ENCODE peak calls at places on chromosome 13, in five cellular contexts. One of them, this sample, is unnamed.

GRCh38 chr13:99265162-99265822 is 7.1 kb upstream of the GPR18 start:
- DNase-seq in AG04450: no peak
- DNase-seq in Peyer's patch: no peak
- DNase-seq in tibial nerve: no peak
- DNase-seq in caudate nucleus: no peak
- DNase-seq in this sample: no peak

GRCh38 chr13:26255717-26256277 is 1.9 kb downstream of the CDK8 start:
- DNase-seq in caudate nucleus: no peak
- DNase-seq in tibial nerve: no peak
- DNase-seq in Peyer's patch: no peak
- DNase-seq in AG04450: no peak
- DNase-seq in this sample: no peak

GRCh38 chr13:75830842-75831241 is 194.7 kb downstream of the LMO7 start:
- DNase-seq in tibial nerve: no peak
- DNase-seq in AG04450: no peak
- DNase-seq in caudate nucleus: no peak
- DNase-seq in Peyer's patch: no peak
- DNase-seq in this sample: no peak

GRCh38 chr13:86909318-86909717 is 761.9 kb upstream of the SLITRK5 start:
- DNase-seq in caudate nucleus: no peak
- DNase-seq in Peyer's patch: no peak
- DNase-seq in AG04450: no peak
- DNase-seq in tibial nerve: no peak
- DNase-seq in this sample: no peak

GRCh38 chr13:63190219-63190618 is 1774.6 kb upstream of the PCDH20 start:
- DNase-seq in tibial nerve: no peak
- DNase-seq in caudate nucleus: no peak
- DNase-seq in Peyer's patch: no peak
- DNase-seq in AG04450: no peak
- DNase-seq in this sample: no peak

GRCh38 chr13:98478134-98479129 is 98.5 kb downstream of the STK24 start:
- DNase-seq in tibial nerve: no peak
- DNase-seq in Peyer's patch: peak; percentile 54
- DNase-seq in caudate nucleus: no peak
- DNase-seq in AG04450: no peak
- DNase-seq in this sample: no peak

GRCh38 chr13:40153516-40153915 is 498.1 kb downstream of the COG6 start:
- DNase-seq in Peyer's patch: peak; percentile 28
- DNase-seq in tibial nerve: no peak
- DNase-seq in AG04450: no peak
- DNase-seq in caudate nucleus: no peak
- DNase-seq in this sample: no peak

GRCh38 chr13:87536899-87537298 is 134.3 kb upstream of the SLITRK5 start:
- DNase-seq in caudate nucleus: no peak
- DNase-seq in AG04450: no peak
- DNase-seq in tibial nerve: no peak
- DNase-seq in Peyer's patch: no peak
- DNase-seq in this sample: no peak

GRCh38 chr13:102770435-102770834 is 3.2 kb downstream of the TEX30 start:
- DNase-seq in AG04450: no peak
- DNase-seq in Peyer's patch: no peak
- DNase-seq in tibial nerve: no peak
- DNase-seq in caudate nucleus: no peak
- DNase-seq in this sample: no peak

GRCh38 chr13:73833331-73834070 is 300.7 kb downstream of the KLF12 start:
- DNase-seq in tibial nerve: no peak
- DNase-seq in caudate nucleus: no peak
- DNase-seq in Peyer's patch: no peak
- DNase-seq in AG04450: peak; percentile 29
- DNase-seq in this sample: no peak

GRCh38 chr13:113860579-113861432 is 3.1 kb downstream of the GAS6 start:
- DNase-seq in caudate nucleus: no peak
- DNase-seq in tibial nerve: no peak
- DNase-seq in Peyer's patch: no peak
- DNase-seq in AG04450: no peak
- DNase-seq in this sample: no peak

GRCh38 chr13:103282571-103283450 is 216.6 kb upstream of the SLC10A2 start:
- DNase-seq in caudate nucleus: no peak
- DNase-seq in AG04450: peak; percentile 27
- DNase-seq in tibial nerve: no peak
- DNase-seq in Peyer's patch: no peak
- DNase-seq in this sample: no peak

GRCh38 chr13:111494641-111495040 is 174.2 kb downstream of the TEX29 start:
- DNase-seq in AG04450: no peak
- DNase-seq in Peyer's patch: no peak
- DNase-seq in caudate nucleus: no peak
- DNase-seq in tibial nerve: no peak
- DNase-seq in this sample: no peak

GRCh38 chr13:114071991-114072390 is 60.4 kb downstream of the RASA3 start:
- DNase-seq in tibial nerve: peak; percentile 11
- DNase-seq in AG04450: no peak
- DNase-seq in Peyer's patch: no peak
- DNase-seq in caudate nucleus: no peak
- DNase-seq in this sample: no peak

GRCh38 chr13:110648155-110648819 is 32.9 kb downstream of the NAXD start:
- DNase-seq in Peyer's patch: no peak
- DNase-seq in tibial nerve: no peak
- DNase-seq in AG04450: no peak
- DNase-seq in caudate nucleus: no peak
- DNase-seq in this sample: no peak

GRCh38 chr13:97344250-97345175 is 89.5 kb upstream of the RAP2A start:
- DNase-seq in caudate nucleus: peak; percentile 16
- DNase-seq in tibial nerve: peak; percentile 24
- DNase-seq in Peyer's patch: no peak
- DNase-seq in AG04450: no peak
- DNase-seq in this sample: peak; percentile 24

GRCh38 chr13:112715715-112716460 is 26.1 kb downstream of the ATP11A start:
- DNase-seq in Peyer's patch: no peak
- DNase-seq in tibial nerve: no peak
- DNase-seq in AG04450: no peak
- DNase-seq in caudate nucleus: no peak
- DNase-seq in this sample: no peak

GRCh38 chr13:109344552-109345157 is 441.7 kb downstream of the IRS2 start:
- DNase-seq in tibial nerve: no peak
- DNase-seq in Peyer's patch: no peak
- DNase-seq in caudate nucleus: no peak
- DNase-seq in AG04450: no peak
- DNase-seq in this sample: no peak

GRCh38 chr13:113357529-113357928 is 6.4 kb downstream of the GRTP1 start:
- DNase-seq in caudate nucleus: no peak
- DNase-seq in tibial nerve: no peak
- DNase-seq in AG04450: peak; percentile 36
- DNase-seq in Peyer's patch: no peak
- DNase-seq in this sample: no peak

GRCh38 chr13:19089315-19089714 is 92.3 kb downstream of the TUBA3C start:
- DNase-seq in tibial nerve: no peak
- DNase-seq in caudate nucleus: no peak
- DNase-seq in Peyer's patch: no peak
- DNase-seq in AG04450: no peak
- DNase-seq in this sample: no peak

GRCh38 chr13:53137777-53138176 is 109.2 kb downstream of the OLFM4 start:
- DNase-seq in AG04450: peak; percentile 66
- DNase-seq in Peyer's patch: no peak
- DNase-seq in caudate nucleus: no peak
- DNase-seq in tibial nerve: peak; percentile 28
- DNase-seq in this sample: no peak

GRCh38 chr13:39607876-39608275 is 4.9 kb upstream of the LHFPL6 start:
- DNase-seq in AG04450: no peak
- DNase-seq in caudate nucleus: no peak
- DNase-seq in tibial nerve: no peak
- DNase-seq in Peyer's patch: no peak
- DNase-seq in this sample: no peak

GRCh38 chr13:100673376-100673830 is 1.2 kb downstream of the TMTC4 start:
- DNase-seq in Peyer's patch: no peak
- DNase-seq in AG04450: no peak
- DNase-seq in caudate nucleus: no peak
- DNase-seq in tibial nerve: no peak
- DNase-seq in this sample: no peak

GRCh38 chr13:98892077-98892476 is 85.8 kb downstream of the DOCK9 start:
- DNase-seq in tibial nerve: no peak
- DNase-seq in caudate nucleus: no peak
- DNase-seq in AG04450: no peak
- DNase-seq in Peyer's patch: no peak
- DNase-seq in this sample: no peak

GRCh38 chr13:109973279-109973678 is 186.9 kb upstream of the IRS2 start:
- DNase-seq in Peyer's patch: no peak
- DNase-seq in tibial nerve: no peak
- DNase-seq in AG04450: no peak
- DNase-seq in caudate nucleus: no peak
- DNase-seq in this sample: no peak

GRCh38 chr13:77554079-77554478 is 18.6 kb downstream of the SCEL start:
- DNase-seq in Peyer's patch: no peak
- DNase-seq in AG04450: no peak
- DNase-seq in tibial nerve: no peak
- DNase-seq in caudate nucleus: no peak
- DNase-seq in this sample: no peak

GRCh38 chr13:75963318-75963717 is 327.2 kb downstream of the LMO7 start:
- DNase-seq in AG04450: no peak
- DNase-seq in tibial nerve: no peak
- DNase-seq in caudate nucleus: no peak
- DNase-seq in Peyer's patch: no peak
- DNase-seq in this sample: no peak

GRCh38 chr13:32895296-32895695 is 120.9 kb upstream of the KL start:
- DNase-seq in tibial nerve: no peak
- DNase-seq in AG04450: no peak
- DNase-seq in caudate nucleus: no peak
- DNase-seq in Peyer's patch: no peak
- DNase-seq in this sample: no peak

GRCh38 chr13:113555141-113555540 is 29.4 kb upstream of the TFDP1 start:
- DNase-seq in Peyer's patch: no peak
- DNase-seq in tibial nerve: no peak
- DNase-seq in caudate nucleus: no peak
- DNase-seq in AG04450: no peak
- DNase-seq in this sample: no peak

GRCh38 chr13:42561752-42562467 is 12.0 kb upstream of the TNFSF11 start:
- DNase-seq in tibial nerve: no peak
- DNase-seq in Peyer's patch: no peak
- DNase-seq in caudate nucleus: no peak
- DNase-seq in AG04450: no peak
- DNase-seq in this sample: no peak

GRCh38 chr13:81025091-81025490 is 684.2 kb upstream of the SPRY2 start:
- DNase-seq in tibial nerve: no peak
- DNase-seq in AG04450: no peak
- DNase-seq in Peyer's patch: no peak
- DNase-seq in caudate nucleus: no peak
- DNase-seq in this sample: no peak

GRCh38 chr13:29548722-29549446 is 46.6 kb downstream of the SLC7A1 start:
- DNase-seq in caudate nucleus: no peak
- DNase-seq in Peyer's patch: no peak
- DNase-seq in AG04450: no peak
- DNase-seq in tibial nerve: no peak
- DNase-seq in this sample: no peak

GRCh38 chr13:112871742-112872141 is 97.3 kb upstream of the MCF2L start:
- DNase-seq in AG04450: no peak
- DNase-seq in caudate nucleus: no peak
- DNase-seq in tibial nerve: no peak
- DNase-seq in Peyer's patch: no peak
- DNase-seq in this sample: no peak

GRCh38 chr13:76969488-76970365 is 21.4 kb downstream of the ACOD1 start:
- DNase-seq in caudate nucleus: no peak
- DNase-seq in Peyer's patch: no peak
- DNase-seq in tibial nerve: no peak
- DNase-seq in AG04450: no peak
- DNase-seq in this sample: no peak

GRCh38 chr13:36131215-36131930 is at the start of gene DCLK1:
- DNase-seq in caudate nucleus: peak; percentile 54
- DNase-seq in Peyer's patch: no peak
- DNase-seq in AG04450: no peak
- DNase-seq in tibial nerve: peak; percentile 56
- DNase-seq in this sample: peak; percentile 37

DNA sequence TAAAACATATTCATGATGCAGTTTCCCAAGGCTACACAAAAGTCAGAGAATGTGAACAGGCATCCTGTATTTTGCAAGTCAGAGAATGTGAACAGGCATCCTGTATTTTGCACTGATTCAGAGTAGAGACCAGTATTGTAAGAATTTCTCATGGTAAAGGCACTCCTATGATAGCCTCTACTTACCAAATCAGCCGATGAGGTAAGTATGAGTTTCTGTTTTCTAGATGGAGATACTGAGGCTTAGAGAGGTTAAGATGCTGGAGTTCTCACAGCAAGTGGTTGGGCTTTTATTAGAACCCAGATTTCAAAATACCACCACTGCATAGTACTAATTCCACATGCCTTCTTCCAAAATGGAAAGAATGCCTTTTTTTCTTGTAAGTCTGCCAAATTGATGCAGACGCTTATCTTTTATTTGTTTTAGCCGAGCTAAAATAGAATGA is 12.3 kb downstream of the TPT1 start:
- DNase-seq in tibial nerve: no peak
- DNase-seq in Peyer's patch: no peak
- DNase-seq in AG04450: no peak
- DNase-seq in caudate nucleus: no peak
- DNase-seq in this sample: no peak
- H3K27ac ChIP-seq in tibial nerve: no peak overlapping the region
- H3K27ac ChIP-seq in Peyer's patch: no peak overlapping the region
- H3K27ac ChIP-seq in AG04450: peak overlapping the region; percentile 53
- H3K27ac ChIP-seq in caudate nucleus: peak overlapping the region; percentile 36
- H3K27ac ChIP-seq in this sample: no peak overlapping the region

GRCh38 chr13:82571653-82572052 is 1310.6 kb downstream of the SLITRK1 start:
- DNase-seq in AG04450: no peak
- DNase-seq in caudate nucleus: no peak
- DNase-seq in Peyer's patch: no peak
- DNase-seq in tibial nerve: no peak
- DNase-seq in this sample: no peak
- H3K27ac ChIP-seq in AG04450: no peak overlapping the region
- H3K27ac ChIP-seq in caudate nucleus: no peak overlapping the region
- H3K27ac ChIP-seq in Peyer's patch: no peak overlapping the region
- H3K27ac ChIP-seq in tibial nerve: no peak overlapping the region
- H3K27ac ChIP-seq in this sample: no peak overlapping the region

GRCh38 chr13:106734185-106734584 is 166.2 kb upstream of the ARGLU1 start:
- DNase-seq in tibial nerve: no peak
- DNase-seq in AG04450: no peak
- DNase-seq in caudate nucleus: no peak
- DNase-seq in Peyer's patch: no peak
- DNase-seq in this sample: no peak
- H3K27ac ChIP-seq in tibial nerve: no peak overlapping the region
- H3K27ac ChIP-seq in AG04450: no peak overlapping the region
- H3K27ac ChIP-seq in caudate nucleus: no peak overlapping the region
- H3K27ac ChIP-seq in Peyer's patch: no peak overlapping the region
- H3K27ac ChIP-seq in this sample: no peak overlapping the region

GRCh38 chr13:44224433-44225149 is 149.0 kb upstream of the SERP2 start:
- DNase-seq in caudate nucleus: no peak
- DNase-seq in tibial nerve: no peak
- DNase-seq in Peyer's patch: no peak
- DNase-seq in AG04450: no peak
- DNase-seq in this sample: no peak
- H3K27ac ChIP-seq in caudate nucleus: peak overlapping the region; percentile 84
- H3K27ac ChIP-seq in tibial nerve: peak overlapping the region; percentile 73
- H3K27ac ChIP-seq in Peyer's patch: peak overlapping the region; percentile 54
- H3K27ac ChIP-seq in AG04450: no peak overlapping the region
- H3K27ac ChIP-seq in this sample: peak overlapping the region; percentile 5